ENCODE peak calls at places on chromosome 3, in four cellular contexts. M is tibial artery, J is heart left ventricle, U is foreskin keratinocyte. X is an unnamed sample.

GRCh38 chr3:144369151-144369879 is 397.7 kb downstream of the DIPK2A start:
- DNase-seq in M (no peak), J (no peak), U (no peak), X (no peak)

GRCh38 chr3:31179768-31180167 is 285.3 kb upstream of the GADL1 start:
- DNase-seq in M (no peak), J (no peak), U (no peak), X (no peak)

GRCh38 chr3:49747792-49748480 is 24.2 kb upstream of the GMPPB start:
- DNase-seq in M (no peak), J (no peak), U (peak), X (no peak)

GRCh38 chr3:6805236-6805635 is 55.7 kb upstream of the GRM7 start:
- DNase-seq in M (no peak), J (no peak), U (peak), X (no peak)

GRCh38 chr3:492586-493296 is 296.2 kb downstream of the CHL1 start:
- DNase-seq in M (no peak), J (no peak), U (no peak), X (no peak)

GRCh38 chr3:45381168-45381852 is 7.1 kb upstream of the LARS2 start:
- DNase-seq in M (no peak), J (peak), U (peak), X (no peak)

GRCh38 chr3:27943106-27943505 is 221.0 kb upstream of the EOMES start:
- DNase-seq in M (no peak), J (no peak), U (no peak), X (no peak)

GRCh38 chr3:113183748-113184661 is 27.4 kb upstream of the BOC start:
- DNase-seq in M (no peak), J (no peak), U (no peak), X (no peak)

GRCh38 chr3:8869613-8870012 is 93.7 kb downstream of the RAD18 start:
- DNase-seq in M (no peak), J (no peak), U (peak), X (no peak)

GRCh38 chr3:184230603-184231528 is 1.5 kb downstream of the VWA5B2 start:
- DNase-seq in M (no peak), J (no peak), U (peak), X (no peak)

GRCh38 chr3:197753263-197753662 is 3.6 kb downstream of the FYTTD1 start:
- DNase-seq in M (no peak), J (no peak), U (no peak), X (no peak)

GRCh38 chr3:143110371-143110770 is 9.2 kb upstream of the CHST2 start:
- DNase-seq in M (no peak), J (no peak), U (no peak), X (no peak)

GRCh38 chr3:136914739-136915138 is 43.0 kb upstream of the IL20RB start:
- DNase-seq in M (no peak), J (no peak), U (no peak), X (no peak)

GRCh38 chr3:171334465-171334811 is 125.8 kb downstream of the TNIK start:
- DNase-seq in M (no peak), J (peak), U (no peak), X (no peak)

GRCh38 chr3:133489466-133490085 is 83.9 kb upstream of the CDV3 start:
- DNase-seq in M (no peak), J (no peak), U (no peak), X (no peak)

GRCh38 chr3:54888162-54888561 is 39.7 kb downstream of the LRTM1 start:
- DNase-seq in M (no peak), J (no peak), U (no peak), X (no peak)

GRCh38 chr3:113532698-113533533 is 561 bp downstream of the SIDT1 start:
- DNase-seq in M (no peak), J (peak), U (no peak), X (no peak)

GRCh38 chr3:71173421-71173975 is 410.0 kb downstream of the FOXP1 start:
- DNase-seq in M (no peak), J (no peak), U (no peak), X (no peak)

GRCh38 chr3:74001481-74001880 is 376.7 kb upstream of the PDZRN3 start:
- DNase-seq in M (no peak), J (no peak), U (no peak), X (no peak)

GRCh38 chr3:124669470-124669869 is 60.8 kb upstream of the UMPS start:
- DNase-seq in M (no peak), J (no peak), U (peak), X (no peak)

GRCh38 chr3:94307588-94307987 is 244.7 kb downstream of the NSUN3 start:
- DNase-seq in M (no peak), J (no peak), U (peak), X (no peak)

GRCh38 chr3:50550079-50550736 is 17.3 kb downstream of the C3orf18 start:
- DNase-seq in M (no peak), J (no peak), U (no peak), X (no peak)

GRCh38 chr3:45943207-45943846 is at the start of gene CXCR6:
- DNase-seq in M (peak), J (no peak), U (peak), X (no peak)

GRCh38 chr3:8983026-8983425 is 19.8 kb upstream of the RAD18 start:
- DNase-seq in M (no peak), J (no peak), U (no peak), X (no peak)

GRCh38 chr3:45365060-45365459 is 23.3 kb upstream of the LARS2 start:
- DNase-seq in M (no peak), J (no peak), U (peak), X (no peak)

GRCh38 chr3:159964166-159964973 is 24.3 kb upstream of the IL12A start:
- DNase-seq in M (no peak), J (no peak), U (peak), X (no peak)

GRCh38 chr3:61718565-61718964 is 157.2 kb downstream of the PTPRG start:
- DNase-seq in M (no peak), J (no peak), U (no peak), X (no peak)
- H3K27ac ChIP-seq in M (no peak), J (peak), U (no peak), X (no peak)

DNA sequence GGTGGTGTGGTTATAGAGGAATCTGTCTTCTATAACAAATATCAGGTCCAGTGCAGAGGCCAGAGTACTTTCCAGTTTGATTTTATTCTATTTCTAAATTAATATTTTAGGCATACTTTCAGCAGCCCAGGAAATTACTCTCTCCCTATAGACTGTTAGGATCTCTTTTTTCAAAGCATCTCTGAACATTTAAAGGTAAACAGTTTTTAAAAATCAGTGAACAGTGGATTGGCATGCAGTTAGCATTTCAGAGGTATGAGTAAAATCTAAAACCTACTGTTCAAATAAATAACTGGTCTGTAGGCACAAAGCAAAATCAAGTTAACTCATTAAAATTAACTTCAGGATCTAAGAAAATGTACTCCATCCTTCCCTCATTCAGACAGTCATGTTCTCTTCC is 3.0 kb downstream of the ZBED2 start:
- DNase-seq in M (no peak), J (no peak), U (no peak), X (no peak)
- H3K27ac ChIP-seq in M (no peak), J (no peak), U (peak), X (no peak)

GRCh38 chr3:23919628-23920027 is 2.7 kb downstream of the RPL15 start:
- DNase-seq in M (no peak), J (no peak), U (no peak), X (no peak)

GRCh38 chr3:23916152-23916885 is 471 bp downstream of the NKIRAS1 start:
- DNase-seq in M (no peak), J (no peak), U (peak), X (no peak)

GRCh38 chr3:23915537-23916108 is 1.2 kb downstream of the NKIRAS1 start:
- DNase-seq in M (no peak), J (no peak), U (no peak), X (no peak)

GRCh38 chr3:23913873-23914743 is 2.7 kb downstream of the NKIRAS1 start:
- DNase-seq in M (no peak), J (no peak), U (no peak), X (no peak)

DNA sequence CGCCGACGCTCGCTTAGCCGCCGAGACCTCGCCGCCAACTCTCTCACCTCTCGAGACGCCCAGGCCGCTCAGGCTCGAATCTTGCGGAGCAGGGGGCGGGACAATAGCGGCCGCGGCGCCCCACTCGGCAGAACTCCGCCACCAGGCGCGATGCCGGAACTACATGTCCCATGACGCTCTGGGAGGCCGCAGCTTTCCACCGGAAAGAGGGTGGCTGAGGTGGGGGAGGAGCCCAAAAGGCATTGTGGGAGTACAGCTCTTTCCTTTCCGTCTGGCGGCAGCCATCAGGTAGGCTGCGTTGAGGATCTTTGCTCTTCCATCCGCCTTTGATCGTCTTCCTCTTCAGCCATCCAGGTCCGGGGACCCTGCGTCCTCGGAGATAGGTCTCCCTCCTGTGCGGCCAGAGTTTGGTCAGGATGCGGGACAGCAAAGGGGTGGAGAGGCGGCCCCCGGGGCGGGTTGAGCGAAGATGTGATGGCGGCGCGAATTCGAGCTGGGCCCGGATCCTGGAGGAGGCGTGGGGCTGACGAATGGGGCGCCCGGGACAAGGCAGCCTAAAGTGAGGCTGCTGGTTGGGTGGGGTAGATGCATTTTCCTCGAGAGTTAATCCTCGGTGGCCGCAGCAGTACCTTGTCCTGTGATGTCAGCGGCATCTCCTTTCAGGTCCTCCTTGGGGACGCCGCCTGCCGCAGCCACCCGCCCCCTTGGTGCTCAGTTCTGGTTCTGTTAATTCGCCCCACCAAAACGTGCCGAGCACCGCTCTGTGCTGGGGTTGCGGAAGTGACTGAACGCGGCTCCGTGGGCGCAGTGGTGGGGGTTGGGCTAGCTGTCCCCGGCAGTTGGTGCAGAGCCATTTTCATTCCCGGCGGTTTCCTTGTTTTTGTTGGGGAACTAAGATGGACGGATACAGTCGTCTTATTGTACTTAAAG is at the start of the genes NKIRAS1 and RPL15:
- DNase-seq in M (peak), J (peak), U (peak), X (peak)
- H3K27ac ChIP-seq in M (peak), J (peak), U (peak), X (peak)

GRCh38 chr3:185656321-185656840 is 70.3 kb downstream of the SENP2 start:
- DNase-seq in M (peak), J (no peak), U (peak), X (peak)

GRCh38 chr3:185655426-185656320 is 69.6 kb downstream of the SENP2 start:
- DNase-seq in M (no peak), J (no peak), U (no peak), X (no peak)

GRCh38 chr3:185658504-185658912 is 72.4 kb downstream of the SENP2 start:
- DNase-seq in M (peak), J (no peak), U (peak), X (peak)

GRCh38 chr3:185657691-185658503 is 71.8 kb downstream of the SENP2 start:
- DNase-seq in M (no peak), J (no peak), U (no peak), X (no peak)

DNA sequence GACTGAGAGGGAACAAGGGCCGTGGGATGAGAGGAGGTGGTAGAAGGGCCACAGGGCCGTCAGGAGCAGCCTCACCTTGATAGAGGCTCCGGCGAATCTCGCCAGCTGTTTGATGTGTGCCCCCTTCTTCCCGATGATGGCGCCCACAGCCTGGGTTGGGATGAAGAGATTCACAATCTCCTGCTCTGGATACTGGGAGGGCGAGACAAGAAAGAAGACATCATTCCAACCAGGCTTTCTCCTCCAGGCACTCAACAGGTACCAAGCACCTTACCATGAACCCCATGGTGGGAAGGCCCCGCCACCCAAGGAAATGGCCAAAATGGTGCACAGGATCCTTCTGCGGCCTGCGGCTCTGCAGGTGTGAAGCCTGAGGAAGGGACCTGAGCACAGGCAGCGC is 71.1 kb downstream of the SENP2 start:
- DNase-seq in M (no peak), J (no peak), U (no peak), X (no peak)
- H3K27ac ChIP-seq in M (peak), J (no peak), U (no peak), X (peak)

DNA sequence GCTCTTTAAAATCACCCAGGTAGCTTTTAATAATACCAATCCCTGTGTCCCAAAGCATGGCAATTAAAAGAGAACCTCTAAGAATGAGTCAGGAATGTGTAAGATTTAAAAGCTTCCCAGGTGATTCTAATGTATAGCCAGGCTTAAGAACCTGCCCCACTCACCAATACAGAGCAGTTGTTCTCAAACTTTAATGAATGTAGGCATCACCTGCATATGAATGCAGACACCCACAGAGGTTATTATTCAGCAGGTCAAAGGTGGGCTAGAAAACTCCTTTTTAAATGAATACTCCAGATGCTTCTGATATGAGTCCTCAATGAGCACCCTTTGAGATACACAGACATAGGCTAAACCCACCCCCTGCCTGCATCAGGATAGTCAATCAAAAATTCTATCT is 298.1 kb upstream of the KCNMB2 start:
- DNase-seq in M (no peak), J (no peak), U (peak), X (no peak)
- H3K27ac ChIP-seq in M (no peak), J (no peak), U (no peak), X (no peak)

GRCh38 chr3:15858547-15859506 is 61.0 kb upstream of the ANKRD28 start:
- DNase-seq in M (peak), J (peak), U (peak), X (no peak)
- H3K27ac ChIP-seq in M (peak), J (peak), U (peak), X (peak)